ENCODE peak calls at places on chromosomes 12 and 14, in four cellular contexts. One of them, this sample, is unnamed.

GRCh38 chr12:64825143-64826011 is 930 bp downstream of the TBC1D30 start:
- DNase-seq in RWPE1: no peak
- DNase-seq in GM10248: peak; percentile 20
- DNase-seq in sciatic nerve: no peak
- DNase-seq in this sample: no peak

GRCh38 chr14:32711103-32711680 is 227.5 kb upstream of the NPAS3 start:
- DNase-seq in RWPE1: peak; percentile 37
- DNase-seq in sciatic nerve: no peak
- DNase-seq in GM10248: peak; percentile 24
- DNase-seq in this sample: peak; percentile 63

GRCh38 chr12:12029653-12030052 is 41.1 kb upstream of the BCL2L14 start:
- DNase-seq in RWPE1: no peak
- DNase-seq in GM10248: no peak
- DNase-seq in sciatic nerve: no peak
- DNase-seq in this sample: no peak

GRCh38 chr12:3869448-3869847 is 3.8 kb downstream of the PARP11 start:
- DNase-seq in sciatic nerve: no peak
- DNase-seq in GM10248: no peak
- DNase-seq in RWPE1: no peak
- DNase-seq in this sample: no peak

GRCh38 chr14:93566065-93566693 is 135.4 kb downstream of the UNC79 start:
- DNase-seq in RWPE1: no peak
- DNase-seq in sciatic nerve: no peak
- DNase-seq in GM10248: no peak
- DNase-seq in this sample: no peak

GRCh38 chr14:82388488-82388887 is 854.8 kb upstream of the SEL1L start:
- DNase-seq in RWPE1: no peak
- DNase-seq in GM10248: no peak
- DNase-seq in sciatic nerve: no peak
- DNase-seq in this sample: no peak

GRCh38 chr12:47709277-47710048 is 3.6 kb upstream of the RPAP3 start:
- DNase-seq in GM10248: no peak
- DNase-seq in sciatic nerve: no peak
- DNase-seq in RWPE1: no peak
- DNase-seq in this sample: no peak

GRCh38 chr14:64577211-64577610 is 27.4 kb downstream of the PPP1R36 start:
- DNase-seq in sciatic nerve: no peak
- DNase-seq in GM10248: no peak
- DNase-seq in RWPE1: no peak
- DNase-seq in this sample: no peak

GRCh38 chr14:66998013-66998412 is 191.2 kb upstream of the GARIN2 start:
- DNase-seq in RWPE1: no peak
- DNase-seq in sciatic nerve: no peak
- DNase-seq in GM10248: no peak
- DNase-seq in this sample: no peak

GRCh38 chr12:120076651-120077050 is 39.9 kb downstream of the RAB35 start:
- DNase-seq in RWPE1: no peak
- DNase-seq in GM10248: no peak
- DNase-seq in sciatic nerve: no peak
- DNase-seq in this sample: no peak

GRCh38 chr14:54985156-54985555 is 41.7 kb downstream of the WDHD1 start:
- DNase-seq in sciatic nerve: no peak
- DNase-seq in GM10248: no peak
- DNase-seq in RWPE1: peak; percentile 12
- DNase-seq in this sample: no peak

GRCh38 chr12:2161478-2161877 is 108.7 kb downstream of the CACNA1C start:
- DNase-seq in GM10248: no peak
- DNase-seq in sciatic nerve: peak; percentile 76
- DNase-seq in RWPE1: no peak
- DNase-seq in this sample: peak; percentile 78

GRCh38 chr12:124075836-124076235 is 102.8 kb downstream of the ZNF664 start:
- DNase-seq in RWPE1: no peak
- DNase-seq in GM10248: no peak
- DNase-seq in sciatic nerve: no peak
- DNase-seq in this sample: no peak

GRCh38 chr12:99200711-99201384 is 446.7 kb upstream of the GARIN6 start:
- DNase-seq in GM10248: no peak
- DNase-seq in RWPE1: no peak
- DNase-seq in sciatic nerve: no peak
- DNase-seq in this sample: no peak

GRCh38 chr12:104190151-104190550 is 25.4 kb upstream of the TXNRD1 start:
- DNase-seq in RWPE1: no peak
- DNase-seq in sciatic nerve: no peak
- DNase-seq in GM10248: no peak
- DNase-seq in this sample: peak; percentile 68

GRCh38 chr12:25496098-25496587 is 56.9 kb downstream of the LMNTD1 start:
- DNase-seq in RWPE1: no peak
- DNase-seq in GM10248: no peak
- DNase-seq in sciatic nerve: no peak
- DNase-seq in this sample: peak; percentile 58

GRCh38 chr12:103667129-103667528 is 80.1 kb downstream of the STAB2 start:
- DNase-seq in GM10248: no peak
- DNase-seq in sciatic nerve: no peak
- DNase-seq in RWPE1: no peak
- DNase-seq in this sample: no peak

GRCh38 chr12:121461048-121461447 is 61.1 kb downstream of the RNF34 start:
- DNase-seq in RWPE1: no peak
- DNase-seq in GM10248: peak; percentile 13
- DNase-seq in sciatic nerve: no peak
- DNase-seq in this sample: no peak

GRCh38 chr14:54420478-54421116 is 20.6 kb downstream of the CNIH1 start:
- DNase-seq in sciatic nerve: no peak
- DNase-seq in RWPE1: peak; percentile 55
- DNase-seq in GM10248: peak; percentile 20
- DNase-seq in this sample: peak; percentile 69

GRCh38 chr14:33509927-33510535 is 440.8 kb downstream of the EGLN3 start:
- DNase-seq in sciatic nerve: no peak
- DNase-seq in GM10248: no peak
- DNase-seq in RWPE1: peak; percentile 16
- DNase-seq in this sample: peak; percentile 70

GRCh38 chr14:60313093-60313492 is 64.1 kb downstream of the PPM1A start:
- DNase-seq in sciatic nerve: no peak
- DNase-seq in GM10248: no peak
- DNase-seq in RWPE1: no peak
- DNase-seq in this sample: no peak

GRCh38 chr12:11580125-11580751 is 69.2 kb upstream of the ETV6 start:
- DNase-seq in GM10248: peak; percentile 32
- DNase-seq in sciatic nerve: no peak
- DNase-seq in RWPE1: peak; percentile 77
- DNase-seq in this sample: peak; percentile 93

GRCh38 chr12:106033161-106033675 is 105.5 kb downstream of the NUAK1 start:
- DNase-seq in GM10248: no peak
- DNase-seq in sciatic nerve: no peak
- DNase-seq in RWPE1: no peak
- DNase-seq in this sample: no peak

GRCh38 chr14:64855732-64856527 is 23.8 kb downstream of the SPTB start:
- DNase-seq in RWPE1: no peak
- DNase-seq in GM10248: no peak
- DNase-seq in sciatic nerve: no peak
- DNase-seq in this sample: no peak

GRCh38 chr12:128258866-128259555 is 8.0 kb upstream of the TMEM132C start:
- DNase-seq in GM10248: no peak
- DNase-seq in sciatic nerve: no peak
- DNase-seq in RWPE1: no peak
- DNase-seq in this sample: no peak

GRCh38 chr14:55425091-55425490 is 13.5 kb upstream of the ATG14 start:
- DNase-seq in RWPE1: no peak
- DNase-seq in sciatic nerve: no peak
- DNase-seq in GM10248: no peak
- DNase-seq in this sample: no peak